ENCODE peak calls at places on chromosomes 3 and 15, in eight cellular contexts. P is GM10248; G is activated effector memory CD4-positive, alpha-beta T cell treated with Interleukin-2 at 50 U/mL for 16 hours; I is iPS DF 19.7; J is CD8-positive, alpha-beta memory T cell; Q is EH; X is NCI-H526 treated with DMSO at 0.1 percent for 48 hours; T is stomach. L is an unnamed sample.

GRCh38 chr3:28915711-28916481 is 365.0 kb upstream of the RBMS3 start:
- DNase-seq in P (no peak), G (no peak), I (peak; percentile 5), J (no peak), Q (peak; percentile 34), X (peak; percentile 11), T (peak; percentile 26), L (peak; percentile 81)

GRCh38 chr3:72549819-72550581 is 298.2 kb downstream of the SHQ1 start:
- DNase-seq in P (peak; percentile 37), G (no peak), I (no peak), J (no peak), Q (peak; percentile 13), X (no peak), T (no peak), L (no peak)

GRCh38 chr3:195247086-195247862 is 23.7 kb downstream of the XXYLT1 start:
- DNase-seq in P (no peak), G (no peak), I (no peak), J (no peak), Q (no peak), X (no peak), T (no peak), L (no peak)

GRCh38 chr3:82496890-82497560 is 735.6 kb upstream of the GBE1 start:
- DNase-seq in P (no peak), G (no peak), I (no peak), J (no peak), Q (no peak), X (no peak), T (no peak), L (no peak)

GRCh38 chr3:50985893-50986292 is 311.2 kb downstream of the DOCK3 start:
- DNase-seq in P (no peak), G (no peak), I (no peak), J (no peak), Q (no peak), X (no peak), T (no peak), L (no peak)

GRCh38 chr3:30826381-30827061 is 67.9 kb downstream of the GADL1 start:
- DNase-seq in P (no peak), G (no peak), I (no peak), J (no peak), Q (peak; percentile 3), X (no peak), T (no peak), L (peak; percentile 32)

GRCh38 chr15:101086394-101087171 is 165.3 kb downstream of the CHSY1 start:
- DNase-seq in P (no peak), G (no peak), I (no peak), J (no peak), Q (no peak), X (no peak), T (no peak), L (no peak)

GRCh38 chr15:52392008-52392687 is 96.5 kb upstream of the MYO5C start:
- DNase-seq in P (no peak), G (no peak), I (peak; percentile 69), J (no peak), Q (peak; percentile 85), X (no peak), T (no peak), L (peak; percentile 84)

GRCh38 chr3:117510396-117510795 is 800.8 kb downstream of the TUSC7 start:
- DNase-seq in P (no peak), G (no peak), I (no peak), J (no peak), Q (peak; percentile 36), X (no peak), T (no peak), L (peak; percentile 5)

GRCh38 chr3:192553707-192554106 is 173.6 kb downstream of the FGF12 start:
- DNase-seq in P (no peak), G (no peak), I (no peak), J (no peak), Q (no peak), X (no peak), T (no peak), L (no peak)

GRCh38 chr15:64507293-64507802 is 47.0 kb downstream of the ZNF609 start:
- DNase-seq in P (peak; percentile 60), G (no peak), I (no peak), J (no peak), Q (peak; percentile 64), X (peak; percentile 53), T (peak; percentile 84), L (no peak)

GRCh38 chr15:57505949-57506391 is 85.7 kb upstream of the MYZAP start:
- DNase-seq in P (no peak), G (no peak), I (no peak), J (no peak), Q (peak; percentile 77), X (peak; percentile 54), T (peak; percentile 90), L (peak; percentile 86)

GRCh38 chr3:170999737-171000242 is 26.7 kb downstream of the SLC2A2 start:
- DNase-seq in P (no peak), G (no peak), I (no peak), J (no peak), Q (peak; percentile 82), X (no peak), T (no peak), L (peak; percentile 79)

GRCh38 chr3:45954306-45954705 is 11.0 kb downstream of the CXCR6 start:
- DNase-seq in P (no peak), G (no peak), I (no peak), J (no peak), Q (no peak), X (no peak), T (no peak), L (no peak)

GRCh38 chr15:91311986-91312385 is 211.9 kb downstream of the SV2B start:
- DNase-seq in P (no peak), G (peak; percentile 14), I (no peak), J (peak; percentile 52), Q (no peak), X (no peak), T (no peak), L (no peak)

GRCh38 chr15:79811406-79812405 is 85.1 kb downstream of the MTHFS start:
- DNase-seq in P (no peak), G (no peak), I (no peak), J (no peak), Q (peak; percentile 53), X (no peak), T (peak; percentile 81), L (no peak)

GRCh38 chr15:62736756-62737155 is 305.8 kb upstream of the TPM1 start:
- DNase-seq in P (no peak), G (no peak), I (no peak), J (no peak), Q (no peak), X (no peak), T (no peak), L (no peak)

GRCh38 chr3:138370321-138370720 is 21.9 kb downstream of the MRAS start:
- DNase-seq in P (no peak), G (no peak), I (no peak), J (no peak), Q (no peak), X (no peak), T (no peak), L (no peak)

GRCh38 chr3:48268381-48268935 is 27.6 kb downstream of the ZNF589 start:
- DNase-seq in P (no peak), G (peak; percentile 72), I (no peak), J (peak; percentile 86), Q (no peak), X (no peak), T (peak; percentile 62), L (peak; percentile 99)

GRCh38 chr3:101722394-101723173 is 1.8 kb upstream of the CEP97 start:
- DNase-seq in P (peak; percentile 73), G (no peak), I (no peak), J (no peak), Q (no peak), X (no peak), T (no peak), L (no peak)

GRCh38 chr3:189664311-189664710 is 33.1 kb downstream of the TP63 start:
- DNase-seq in P (no peak), G (no peak), I (no peak), J (no peak), Q (peak; percentile 95), X (no peak), T (no peak), L (peak; percentile 74)

GRCh38 chr3:308597-309321 is 112.2 kb downstream of the CHL1 start:
- DNase-seq in P (no peak), G (no peak), I (no peak), J (no peak), Q (no peak), X (no peak), T (no peak), L (no peak)

GRCh38 chr3:159499031-159499793 is 489.4 kb upstream of the IL12A start:
- DNase-seq in P (no peak), G (no peak), I (no peak), J (no peak), Q (peak; percentile 72), X (peak; percentile 8), T (no peak), L (peak; percentile 61)

GRCh38 chr3:171867976-171868375 is 24.8 kb downstream of the TMEM212 start:
- DNase-seq in P (no peak), G (no peak), I (peak; percentile 25), J (no peak), Q (no peak), X (no peak), T (no peak), L (no peak)

GRCh38 chr3:180630360-180630759 is 28.4 kb downstream of the TTC14 start:
- DNase-seq in P (no peak), G (no peak), I (no peak), J (no peak), Q (no peak), X (no peak), T (no peak), L (peak; percentile 44)

GRCh38 chr15:43517354-43518072 is at the start of gene MAP1A:
- DNase-seq in P (no peak), G (no peak), I (no peak), J (no peak), Q (peak; percentile 82), X (no peak), T (no peak), L (no peak)

GRCh38 chr3:49865198-49865784 is 4.4 kb downstream of the CAMKV start:
- DNase-seq in P (no peak), G (no peak), I (no peak), J (no peak), Q (no peak), X (no peak), T (no peak), L (no peak)

GRCh38 chr3:194396561-194396896 is 2.5 kb downstream of the GP5 start:
- DNase-seq in P (no peak), G (no peak), I (no peak), J (no peak), Q (no peak), X (no peak), T (no peak), L (no peak)

GRCh38 chr3:1404270-1404669 is 311.4 kb downstream of the CNTN6 start:
- DNase-seq in P (no peak), G (no peak), I (no peak), J (no peak), Q (no peak), X (no peak), T (peak; percentile 46), L (peak; percentile 15)

GRCh38 chr15:61556037-61556648 is 327.0 kb upstream of the RORA start:
- DNase-seq in P (no peak), G (no peak), I (no peak), J (no peak), Q (peak; percentile 42), X (no peak), T (no peak), L (peak; percentile 69)

GRCh38 chr3:3068358-3068881 is 41.8 kb downstream of the IL5RA start:
- DNase-seq in P (no peak), G (no peak), I (no peak), J (no peak), Q (no peak), X (no peak), T (no peak), L (no peak)

GRCh38 chr3:18079739-18080138 is 337.3 kb upstream of the TBC1D5 start:
- DNase-seq in P (no peak), G (no peak), I (no peak), J (no peak), Q (peak; percentile 14), X (no peak), T (no peak), L (no peak)

GRCh38 chr15:73331991-73332925 is 36.5 kb downstream of the HCN4 start:
- DNase-seq in P (no peak), G (no peak), I (no peak), J (no peak), Q (no peak), X (no peak), T (no peak), L (no peak)

GRCh38 chr3:94076055-94076454 is 13.2 kb downstream of the NSUN3 start:
- DNase-seq in P (no peak), G (no peak), I (no peak), J (no peak), Q (peak; percentile 25), X (no peak), T (no peak), L (peak; percentile 59)

L was measured in foreskin keratinocyte.